ENCODE peak calls at places on chromosome 17, in five cellular contexts. C is HCT116, P is K562, F is HepG2, D is GM12878. U is an unnamed sample.

GRCh38 chr17:57102122-57102521 is 17.1 kb downstream of the AKAP1 start:
- DNase-seq in C (no peak), F (no peak), D (no peak), P (no peak), U (no peak)

GRCh38 chr17:45867702-45868101 is 23.0 kb downstream of the SPPL2C start:
- DNase-seq in F (peak; percentile 20), C (peak; percentile 31), P (peak; percentile 81), D (no peak), U (no peak)

GRCh38 chr17:42618442-42619150 is 9.1 kb downstream of the TUBG1 start:
- DNase-seq in P (peak; percentile 65), C (no peak), F (peak; percentile 82), D (peak; percentile 93), U (no peak)

GRCh38 chr17:69269174-69269998 is 40.8 kb upstream of the ABCA10 start:
- DNase-seq in D (no peak), F (peak; percentile 34), P (no peak), C (no peak), U (no peak)

GRCh38 chr17:50943575-50943933 is 77.4 kb upstream of the TOB1 start:
- DNase-seq in C (no peak), P (no peak), D (no peak), F (no peak), U (no peak)

GRCh38 chr17:76281573-76282371 is 16.6 kb downstream of the UBALD2 start:
- DNase-seq in C (no peak), D (no peak), P (no peak), F (no peak), U (no peak)

GRCh38 chr17:78013683-78014467 is 55.4 kb downstream of the TNRC6C start:
- DNase-seq in D (peak; percentile 20), C (peak; percentile 54), P (peak; percentile 48), F (peak; percentile 45), U (no peak)

GRCh38 chr17:46979023-46979870 is at the start of gene RPRML:
- DNase-seq in F (no peak), C (no peak), D (no peak), P (peak; percentile 73), U (no peak)

GRCh38 chr17:75894049-75894742 is 2.6 kb downstream of the TRIM65 start:
- DNase-seq in D (no peak), F (peak; percentile 65), C (no peak), P (no peak), U (no peak)

GRCh38 chr17:16987830-16988601 is 16.1 kb upstream of the TNFRSF13B start:
- DNase-seq in P (peak; percentile 28), C (no peak), F (no peak), D (peak; percentile 99), U (no peak)

GRCh38 chr17:62630365-62631085 is 3.1 kb downstream of the MRC2 start:
- DNase-seq in D (no peak), F (no peak), P (no peak), C (no peak), U (no peak)

GRCh38 chr17:71327376-71328059 is 793.3 kb upstream of the SOX9 start:
- DNase-seq in C (no peak), D (no peak), F (no peak), P (no peak), U (no peak)

GRCh38 chr17:50681260-50682200 is 26.2 kb downstream of the ANKRD40 start:
- DNase-seq in P (peak; percentile 73), C (peak; percentile 73), D (no peak), F (peak; percentile 69), U (no peak)

GRCh38 chr17:40431231-40431602 is 12.0 kb upstream of the IGFBP4 start:
- DNase-seq in F (no peak), D (no peak), P (no peak), C (no peak), U (no peak)

GRCh38 chr17:63945851-63946439 is 13.8 kb upstream of the CD79B start:
- DNase-seq in F (peak; percentile 34), C (no peak), P (no peak), D (no peak), U (no peak)

GRCh38 chr17:63946440-63947363 is 14.6 kb upstream of the CD79B start:
- DNase-seq in D (no peak), C (peak; percentile 22), F (peak; percentile 48), P (peak; percentile 91), U (no peak)

GRCh38 chr17:63943745-63944144 is 11.6 kb upstream of the CD79B start:
- DNase-seq in F (no peak), P (no peak), C (no peak), D (no peak), U (no peak)

GRCh38 chr17:63942309-63942985 is 10.3 kb upstream of the CD79B start:
- DNase-seq in D (no peak), F (no peak), C (no peak), P (no peak), U (no peak)

GRCh38 chr17:63944736-63945499 is 12.8 kb upstream of the CD79B start:
- DNase-seq in P (no peak), F (no peak), C (no peak), D (no peak), U (no peak)
- TF ChIP-seq POLR2AphosphoS5 in P (no peak), F (no peak), C (no peak), D (no peak), U (no peak)

GRCh38 chr17:67467500-67468481 is 90.7 kb downstream of the PITPNC1 start:
- DNase-seq in C (no peak), F (no peak), P (no peak), D (no peak), U (no peak)
- TF ChIP-seq SIN3A in C (no peak), F (no peak), P (no peak), D (no peak), U (no peak)

DNA sequence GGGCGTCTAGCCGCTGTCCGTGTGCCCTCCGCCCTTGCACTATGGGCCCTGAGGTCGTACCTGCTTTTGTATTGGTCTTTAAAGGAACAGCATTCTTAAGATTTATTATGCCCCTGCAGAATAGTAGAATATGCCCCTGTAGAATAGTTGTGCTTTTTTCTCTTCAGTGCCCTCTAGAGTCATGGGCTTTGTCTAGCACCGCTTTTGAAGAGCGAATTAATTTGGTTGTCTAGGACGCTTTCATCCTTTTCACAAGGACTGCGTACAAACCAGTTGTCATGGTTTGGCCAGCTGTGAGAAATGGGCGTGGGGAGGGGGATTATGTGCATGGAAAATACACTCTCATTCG is 615 bp downstream of the CEP95 start:
- DNase-seq in D (no peak), P (peak; percentile 27), F (peak; percentile 76), C (no peak), U (no peak)
- TF ChIP-seq CEBPB in D (no peak), P (no peak), F (no peak), C (no peak), U (no peak)

GRCh38 chr17:72954595-72954994 is 137.9 kb downstream of the SLC39A11 start:
- DNase-seq in P (no peak), D (no peak), F (no peak), C (no peak), U (no peak)

GRCh38 chr17:72953621-72954020 is 138.9 kb downstream of the SLC39A11 start:
- DNase-seq in P (no peak), F (no peak), D (no peak), C (peak; percentile 19), U (no peak)

GRCh38 chr17:72950236-72950931 is 142.1 kb downstream of the SLC39A11 start:
- DNase-seq in P (no peak), D (no peak), F (no peak), C (no peak), U (no peak)

GRCh38 chr17:72952220-72952619 is 140.3 kb downstream of the SLC39A11 start:
- DNase-seq in D (no peak), P (no peak), F (no peak), C (no peak), U (no peak)

DNA sequence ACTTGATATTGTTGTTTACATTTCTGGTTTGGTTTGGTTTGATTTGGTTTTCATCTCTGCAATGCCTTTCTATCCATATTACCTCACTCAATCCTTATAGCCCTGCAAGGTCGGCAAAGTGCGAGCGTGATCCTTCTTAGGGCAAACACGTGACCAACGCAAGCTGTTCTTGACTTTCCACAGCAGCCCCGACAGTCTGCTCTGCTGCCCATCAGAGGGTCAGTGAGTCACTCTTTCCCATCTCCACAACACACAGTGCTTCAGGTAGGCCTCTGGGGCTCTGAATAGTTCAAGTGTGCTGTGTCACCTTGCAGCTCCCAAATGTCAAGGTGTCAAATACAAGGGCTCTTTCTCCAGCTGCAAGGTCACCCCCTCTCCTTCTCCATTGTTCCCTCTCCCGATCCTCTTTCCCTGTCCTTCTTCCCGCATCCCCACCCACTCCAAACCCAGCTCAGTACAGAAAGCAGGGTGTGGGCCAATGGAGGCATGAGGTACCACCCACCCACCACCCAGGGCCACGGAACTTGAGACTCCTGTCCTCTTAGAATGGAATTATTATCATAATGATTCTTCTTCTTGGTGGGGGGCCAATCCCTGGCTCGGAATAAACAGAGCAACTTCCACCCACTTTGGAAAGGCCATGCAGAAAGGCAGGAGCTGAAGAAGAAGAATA is 139.7 kb downstream of the SLC39A11 start:
- DNase-seq in D (no peak), C (no peak), P (no peak), F (no peak), U (no peak)
- TF ChIP-seq POLR2AphosphoS5 in D (no peak), C (no peak), P (no peak), F (no peak), U (no peak)

GRCh38 chr17:4945944-4946280 is 2.4 kb downstream of the PFN1 start:
- DNase-seq in F (no peak), P (no peak), D (no peak), C (no peak), U (no peak)
- TF ChIP-seq SIN3A in F (no peak), P (no peak), D (no peak), C (no peak), U (peak; percentile 25)

DNA sequence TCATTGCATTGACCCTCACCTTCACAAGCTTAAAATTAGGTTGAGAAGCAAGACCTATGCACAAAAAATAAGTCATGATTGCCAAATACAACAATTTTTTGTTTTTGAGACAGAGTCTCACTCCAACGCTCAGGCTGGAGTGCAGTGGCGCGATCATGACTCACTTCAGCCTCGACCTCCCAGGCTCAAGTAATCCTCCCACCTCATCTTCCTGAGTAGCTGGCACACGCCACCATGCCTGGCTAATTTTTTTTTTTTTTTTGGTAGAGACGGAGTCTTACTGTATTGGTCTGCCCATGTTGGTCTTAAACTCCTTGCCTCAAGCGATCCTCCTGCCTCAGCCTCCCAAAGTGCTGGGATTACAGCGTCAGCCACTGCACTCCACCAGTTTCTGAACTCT is 24.1 kb downstream of the ZNF652 start:
- DNase-seq in F (no peak), P (no peak), C (no peak), D (no peak), U (no peak)
- TF ChIP-seq CEBPB in F (no peak), P (no peak), C (no peak), D (no peak), U (no peak)

U was measured in H1.